ENCODE peak calls at places on chromosomes 7 and 10, in six cellular contexts. C, G, D, B, H and I are unnamed samples. For H3K4me1, the result is how much of the 10 kb centered on the place peaks cover.

GRCh38 chr10:111023060-111023459 is 53.8 kb upstream of the ADRA2A start:
- DNase-seq in H (no peak), B (no peak), C (no peak), D (no peak), G (no peak), I (no peak)

GRCh38 chr7:78742694-78743093 is 710.8 kb downstream of the MAGI2 start:
- DNase-seq in B (no peak), C (no peak), H (no peak), D (no peak), G (no peak), I (no peak)

GRCh38 chr10:5639066-5639465 is 27.3 kb downstream of the ASB13 start:
- DNase-seq in D (no peak), H (no peak), C (no peak), B (no peak), G (no peak), I (no peak)

GRCh38 chr10:112045885-112046284 is 137.7 kb downstream of the GPAM start:
- DNase-seq in B (no peak), C (no peak), H (no peak), G (no peak), D (no peak), I (no peak)

GRCh38 chr10:58174831-58175230 is 92.9 kb downstream of the IPMK start:
- DNase-seq in C (no peak), G (no peak), B (no peak), H (no peak), D (no peak), I (no peak)

GRCh38 chr10:122515588-122516231 is 44.8 kb upstream of the DMBT1 start:
- DNase-seq in G (peak), H (peak), D (no peak), B (no peak), C (no peak), I (no peak)

GRCh38 chr7:126424985-126425384 is 827.8 kb downstream of the GRM8 start:
- DNase-seq in G (no peak), B (no peak), C (no peak), H (no peak), D (no peak), I (no peak)

GRCh38 chr7:88401009-88401623 is 94.4 kb upstream of the STEAP4 start:
- DNase-seq in D (no peak), C (peak), B (no peak), G (no peak), H (peak), I (no peak)

GRCh38 chr10:34880817-34881216 is 65.7 kb upstream of the PARD3 start:
- DNase-seq in C (no peak), H (no peak), D (no peak), B (no peak), G (no peak), I (no peak)

GRCh38 chr7:142478479-142479220 is 220.8 kb upstream of the PRSS58 start:
- DNase-seq in G (no peak), H (peak), C (peak), B (no peak), D (peak), I (no peak)

GRCh38 chr10:4652111-4653010 is 173.6 kb upstream of the AKR1E2 start:
- DNase-seq in B (no peak), G (no peak), C (no peak), H (no peak), D (no peak), I (no peak)

GRCh38 chr10:28331821-28332220 is 29.0 kb upstream of the MPP7 start:
- DNase-seq in B (no peak), G (no peak), C (peak), H (peak), D (no peak), I (peak)

GRCh38 chr7:158017226-158018060 is 570.2 kb downstream of the PTPRN2 start:
- DNase-seq in G (peak), B (no peak), H (no peak), D (peak), C (no peak), I (no peak)

GRCh38 chr10:98510412-98510995 is 63.8 kb upstream of the HPS1 start:
- DNase-seq in B (no peak), G (no peak), D (no peak), C (no peak), H (no peak), I (no peak)

GRCh38 chr10:88089498-88089897 is 226.1 kb downstream of the PTEN start:
- DNase-seq in G (peak), D (no peak), B (no peak), C (no peak), H (no peak), I (no peak)

GRCh38 chr10:103062854-103063642 is 130.0 kb downstream of the NT5C2 start:
- DNase-seq in B (no peak), H (no peak), G (no peak), C (no peak), D (no peak), I (no peak)

GRCh38 chr7:106858618-106859532 is 6.2 kb upstream of the PIK3CG start:
- DNase-seq in C (no peak), G (peak), B (no peak), H (peak), D (no peak), I (no peak)

GRCh38 chr10:132606536-132607316 is 69.1 kb downstream of the INPP5A start:
- DNase-seq in C (no peak), G (peak), B (no peak), H (no peak), D (no peak), I (no peak)

GRCh38 chr7:69245646-69246045 is 352.6 kb upstream of the AUTS2 start:
- DNase-seq in B (no peak), C (no peak), G (no peak), H (no peak), D (no peak), I (no peak)

GRCh38 chr7:45240187-45240776 is 82.7 kb downstream of the RAMP3 start:
- DNase-seq in C (no peak), B (no peak), H (no peak), D (no peak), G (no peak), I (no peak)

GRCh38 chr7:126657599-126658358 is 595.0 kb downstream of the GRM8 start:
- DNase-seq in D (no peak), C (peak), B (no peak), G (no peak), H (no peak), I (no peak)

GRCh38 chr7:7861211-7861633 is 107.4 kb upstream of the GLCCI1 start:
- DNase-seq in D (no peak), C (no peak), G (no peak), H (peak), B (peak), I (peak)

GRCh38 chr10:33065111-33065510 is 107.1 kb upstream of the ITGB1 start:
- DNase-seq in H (no peak), D (no peak), B (no peak), G (no peak), C (no peak), I (no peak)

GRCh38 chr10:133124357-133125211 is 35.4 kb upstream of the KNDC1 start:
- DNase-seq in C (no peak), G (peak), D (no peak), B (no peak), H (no peak), I (no peak)

GRCh38 chr7:43234968-43235367 is 122.5 kb downstream of the HECW1 start:
- DNase-seq in D (no peak), H (peak), C (no peak), B (no peak), G (no peak), I (no peak)

GRCh38 chr10:15521507-15521906 is 150.4 kb upstream of the FAM171A1 start:
- DNase-seq in D (no peak), G (no peak), B (no peak), H (no peak), C (no peak), I (no peak)

GRCh38 chr7:4962872-4963775 is 4.1 kb upstream of the MMD2 start:
- DNase-seq in D (no peak), B (no peak), C (no peak), G (no peak), H (no peak), I (no peak)

GRCh38 chr10:93081834-93082233 is 8.1 kb downstream of the CYP26A1 start:
- DNase-seq in G (no peak), D (no peak), C (no peak), H (no peak), B (no peak), I (no peak)

GRCh38 chr7:147852833-147853232 is 737.7 kb upstream of the C7orf33 start:
- DNase-seq in D (no peak), B (no peak), H (no peak), G (no peak), C (no peak), I (no peak)

GRCh38 chr7:17807242-17807641 is 133.1 kb downstream of the SNX13 start:
- DNase-seq in C (no peak), D (no peak), G (no peak), H (no peak), B (no peak), I (no peak)

GRCh38 chr7:38806912-38807311 is 102.1 kb downstream of the VPS41 start:
- DNase-seq in C (no peak), B (no peak), D (no peak), H (no peak), G (no peak), I (no peak)

DNA sequence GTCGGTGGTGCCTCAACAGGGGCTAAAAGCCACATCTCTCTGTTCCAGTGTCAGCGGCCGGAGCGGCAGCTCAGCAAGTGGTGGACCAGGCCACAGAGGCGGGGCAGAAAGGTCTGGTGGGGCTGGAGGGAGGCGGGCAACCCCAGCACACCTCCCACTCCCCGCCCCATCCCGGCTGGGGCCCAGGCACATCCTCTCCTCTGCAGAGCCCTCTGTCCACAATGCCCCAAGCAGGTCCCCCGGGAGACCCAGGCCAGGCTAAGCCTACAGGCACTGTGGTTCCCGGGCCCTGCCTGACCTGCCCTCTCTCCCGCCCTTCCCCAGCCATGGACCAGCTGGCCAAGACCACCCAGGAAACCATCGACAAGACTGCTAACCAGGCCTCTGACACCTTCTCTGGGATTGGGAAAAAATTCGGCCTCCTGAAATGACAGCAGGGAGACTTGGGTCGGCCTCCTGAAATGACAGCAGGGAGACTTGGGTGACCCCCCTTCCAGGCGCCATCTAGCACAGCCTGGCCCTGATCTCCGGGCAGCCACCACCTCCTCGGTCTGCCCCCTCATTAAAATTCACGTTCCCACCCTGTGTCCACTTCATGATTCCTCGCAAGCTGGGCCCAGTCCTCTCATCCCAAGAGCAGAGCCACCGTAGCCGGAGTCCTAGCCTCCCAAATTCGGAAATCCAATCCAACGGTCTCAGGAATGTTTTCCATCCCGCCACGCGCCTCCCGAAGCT is 2.0 kb downstream of the ADIRF start:
- DNase-seq in G (peak), H (peak), D (peak), B (no peak), C (no peak), I (no peak)
- H3K4me1 ChIP-seq in G (half or more), H (half or more), D (half or more), B (under half), C (under half), I (under half)

DNA sequence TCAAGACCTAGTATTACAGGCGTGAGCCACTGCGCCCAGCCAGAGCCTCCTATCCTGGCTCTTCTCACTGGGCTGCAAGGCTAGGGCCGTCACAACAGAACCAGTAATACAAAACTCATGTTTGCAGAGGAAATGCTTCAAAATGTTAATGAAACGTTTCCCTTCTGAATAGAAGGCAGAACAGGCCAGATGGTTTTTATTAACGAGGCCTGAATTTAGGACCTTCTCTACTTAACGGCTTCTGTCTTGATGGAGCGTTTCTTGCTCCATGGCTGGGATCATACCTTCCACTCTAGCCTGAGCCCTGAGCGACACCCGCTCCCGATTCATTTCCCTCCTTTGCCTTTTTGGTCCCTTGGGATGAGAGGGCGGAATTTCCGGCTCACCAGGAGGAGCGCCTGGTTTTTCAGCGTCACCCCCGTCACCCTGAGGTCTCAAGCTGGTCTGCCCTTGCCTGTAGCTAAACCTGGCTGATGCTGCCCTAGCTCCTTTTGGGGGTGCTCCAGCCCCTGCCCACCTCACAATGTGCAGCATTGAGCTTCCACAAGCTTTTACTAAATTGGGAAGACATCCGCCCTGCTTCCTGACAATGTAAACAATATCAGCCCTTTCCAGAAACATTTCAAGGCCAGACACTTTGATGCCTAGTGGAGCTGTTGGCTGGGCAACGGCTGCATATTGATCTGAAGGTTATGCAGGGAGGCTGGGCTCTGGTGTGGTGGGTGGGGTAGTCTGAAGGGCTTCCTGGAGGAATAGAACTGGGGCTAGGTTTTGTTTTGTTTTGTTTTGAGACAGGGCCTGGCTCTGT is 5.2 kb downstream of the CLIP2 start:
- DNase-seq in D (no peak), C (no peak), B (no peak), H (no peak), G (no peak), I (no peak)
- H3K27ac ChIP-seq in D (peak), C (no peak), B (peak), H (no peak), G (peak), I (no peak)

GRCh38 chr10:74771054-74771453 is 55.3 kb upstream of the KAT6B start:
- DNase-seq in D (no peak), H (no peak), C (peak), B (no peak), G (no peak), I (no peak)
- TF ChIP-seq CTCF in D (no peak), H (no peak), C (peak), B (no peak), G (no peak), I (no peak)

GRCh38 chr10:61588770-61589211 is 73.9 kb upstream of the CABCOCO1 start:
- DNase-seq in D (no peak), G (no peak), H (no peak), B (no peak), C (no peak), I (no peak)

GRCh38 chr10:61589547-61590243 is 73.0 kb upstream of the CABCOCO1 start:
- DNase-seq in B (no peak), C (no peak), D (no peak), G (no peak), H (no peak), I (no peak)

GRCh38 chr10:61592581-61592980 is 70.1 kb upstream of the CABCOCO1 start:
- DNase-seq in D (no peak), G (peak), C (peak), B (no peak), H (peak), I (no peak)

GRCh38 chr10:61586829-61587228 is 75.9 kb upstream of the CABCOCO1 start:
- DNase-seq in H (no peak), C (no peak), D (no peak), G (no peak), B (no peak), I (no peak)
- H3K4me1 ChIP-seq in H (under half), C (under half), D (under half), G (under half), B (under half), I (under half)

DNA sequence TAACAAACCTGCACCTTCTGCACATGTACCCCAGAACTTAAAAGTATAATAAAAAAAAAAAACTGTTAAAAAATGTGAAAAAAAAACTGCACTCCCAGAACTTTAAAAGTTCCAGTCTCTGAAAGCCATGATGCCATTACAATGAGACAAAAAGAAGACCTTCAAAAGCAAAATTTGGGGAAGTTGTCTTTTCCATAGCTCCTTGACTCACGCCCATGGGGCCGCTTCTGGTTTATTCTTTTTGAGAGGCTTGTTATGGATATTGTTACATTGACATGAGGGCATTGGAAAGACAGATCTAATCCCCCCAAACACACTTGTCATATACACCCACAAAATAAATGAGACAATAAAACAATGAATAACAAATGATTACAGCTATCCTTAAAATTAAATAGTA is 805 bp downstream of the BLNK start:
- DNase-seq in C (no peak), D (no peak), B (no peak), G (no peak), H (no peak), I (no peak)
- H3K27ac ChIP-seq in C (peak), D (peak), B (no peak), G (peak), H (peak), I (no peak)

GRCh38 chr10:86067436-86068050 is 299.1 kb downstream of the GRID1 start:
- DNase-seq in B (no peak), C (no peak), G (peak), H (no peak), D (no peak), I (no peak)

GRCh38 chr10:86071145-86071544 is 295.4 kb downstream of the GRID1 start:
- DNase-seq in G (peak), C (no peak), D (no peak), B (no peak), H (no peak), I (no peak)

GRCh38 chr10:86066696-86067095 is 299.9 kb downstream of the GRID1 start:
- DNase-seq in B (no peak), D (no peak), G (no peak), H (no peak), C (no peak), I (no peak)

GRCh38 chr10:86070278-86070677 is 296.3 kb downstream of the GRID1 start:
- DNase-seq in B (no peak), C (no peak), D (no peak), G (peak), H (no peak), I (no peak)

DNA sequence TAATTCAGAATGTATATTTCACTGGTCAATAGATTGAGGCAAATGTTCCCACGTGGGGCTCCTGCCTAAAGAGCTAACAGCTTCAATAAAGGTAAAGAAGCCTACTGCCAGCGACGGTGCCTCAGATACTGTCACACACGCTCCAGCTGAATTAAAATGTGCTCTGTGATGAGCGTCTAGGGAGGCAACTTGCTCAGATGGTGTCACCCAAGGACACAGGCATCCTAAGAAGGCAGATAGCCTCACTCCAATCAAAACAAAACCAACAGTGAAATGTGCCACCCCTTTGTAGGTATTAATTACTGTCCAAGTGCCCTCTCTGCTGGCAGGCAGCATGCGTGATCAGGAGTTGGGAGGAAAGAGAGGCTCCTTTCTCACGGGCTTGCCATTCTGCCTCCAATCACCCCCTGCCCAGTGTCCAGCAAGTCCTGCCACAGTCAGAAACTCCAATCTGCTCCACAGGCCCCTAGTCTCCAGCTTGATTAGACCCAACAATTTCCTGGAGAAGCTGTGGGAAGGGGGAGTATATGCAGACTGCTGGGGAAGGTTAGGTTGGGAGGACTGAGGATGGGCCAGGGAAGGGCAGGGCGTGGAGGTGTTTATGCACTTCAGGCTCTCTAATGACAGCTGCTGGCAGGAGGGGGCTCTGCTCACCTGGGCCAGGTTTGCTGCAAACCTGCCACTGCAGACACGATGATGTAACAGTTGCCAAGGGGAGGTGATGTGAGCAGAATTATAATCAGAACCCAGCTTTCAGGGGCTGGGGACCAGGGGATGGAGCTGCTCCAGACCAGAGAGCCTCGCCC is 297.9 kb downstream of the GRID1 start:
- DNase-seq in B (peak), D (no peak), C (peak), H (no peak), G (peak), I (no peak)
- TF ChIP-seq CTCF in B (no peak), D (no peak), C (no peak), H (no peak), G (no peak), I (peak)

GRCh38 chr10:124681626-124682552 is 62.3 kb downstream of the FAM53B start:
- DNase-seq in H (no peak), D (no peak), G (no peak), C (no peak), B (no peak), I (no peak)

GRCh38 chr10:124679401-124679800 is 64.8 kb downstream of the FAM53B start:
- DNase-seq in C (no peak), D (no peak), B (no peak), H (no peak), G (no peak), I (no peak)

GRCh38 chr10:124680675-124681074 is 63.5 kb downstream of the FAM53B start:
- DNase-seq in D (peak), C (no peak), H (no peak), G (no peak), B (no peak), I (no peak)

GRCh38 chr10:124678566-124679240 is 65.5 kb downstream of the FAM53B start:
- DNase-seq in D (no peak), B (no peak), C (no peak), G (no peak), H (no peak), I (no peak)

DNA sequence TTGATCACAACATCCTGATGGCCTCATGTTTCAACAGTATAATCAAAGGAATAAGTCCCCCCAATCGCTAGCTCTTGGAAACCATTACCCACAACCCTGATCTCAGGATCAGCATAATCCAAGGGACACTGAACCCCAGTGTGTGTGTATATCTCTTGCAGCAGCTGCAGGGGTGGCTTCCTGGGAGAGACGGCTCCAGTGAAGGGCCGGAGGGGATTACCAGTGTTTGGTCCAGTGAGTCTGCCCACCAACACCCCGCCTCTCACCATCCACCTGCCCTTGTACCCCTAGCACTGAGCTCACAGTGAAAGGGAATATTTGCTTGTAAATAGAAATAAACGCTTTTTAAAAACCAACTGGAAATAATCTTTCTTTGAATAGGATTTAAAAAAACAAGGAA is 63.1 kb downstream of the FAM53B start:
- DNase-seq in D (no peak), B (no peak), C (no peak), G (no peak), H (no peak), I (no peak)
- H3K4me1 ChIP-seq in D (under half), B (under half), C (under half), G (under half), H (under half), I (under half)